ENCODE peak calls at places on chromosomes 1 and 21, in four cellular contexts. One of them, this sample, is unnamed.

GRCh38 chr1:92186081-92186480 is 31.6 kb upstream of the C1orf146 start:
- DNase-seq in heart left ventricle: no peak
- DNase-seq in activated B cell treated with CpG ODN at 0.5 μM for 24 hours: no peak
- DNase-seq in RWPE1: no peak
- DNase-seq in this sample: no peak

GRCh38 chr1:199705825-199706224 is 321.7 kb upstream of the NR5A2 start:
- DNase-seq in activated B cell treated with CpG ODN at 0.5 μM for 24 hours: no peak
- DNase-seq in heart left ventricle: no peak
- DNase-seq in RWPE1: no peak
- DNase-seq in this sample: no peak

GRCh38 chr21:42297372-42297771 is 17.8 kb downstream of the TFF3 start:
- DNase-seq in RWPE1: no peak
- DNase-seq in heart left ventricle: no peak
- DNase-seq in activated B cell treated with CpG ODN at 0.5 μM for 24 hours: no peak
- DNase-seq in this sample: no peak

GRCh38 chr1:53619811-53620619 is 118.9 kb downstream of the GLIS1 start:
- DNase-seq in heart left ventricle: no peak
- DNase-seq in activated B cell treated with CpG ODN at 0.5 μM for 24 hours: no peak
- DNase-seq in RWPE1: no peak
- DNase-seq in this sample: no peak

GRCh38 chr1:169891539-169891885 is 2.2 kb downstream of the SCYL3 start:
- DNase-seq in activated B cell treated with CpG ODN at 0.5 μM for 24 hours: no peak
- DNase-seq in heart left ventricle: no peak
- DNase-seq in RWPE1: no peak
- DNase-seq in this sample: no peak

GRCh38 chr1:170669586-170670332 is 5.8 kb downstream of the PRRX1 start:
- DNase-seq in activated B cell treated with CpG ODN at 0.5 μM for 24 hours: no peak
- DNase-seq in heart left ventricle: no peak
- DNase-seq in RWPE1: no peak
- DNase-seq in this sample: no peak

GRCh38 chr1:229841230-229841629 is 215.2 kb downstream of the URB2 start:
- DNase-seq in activated B cell treated with CpG ODN at 0.5 μM for 24 hours: no peak
- DNase-seq in RWPE1: peak; percentile 55
- DNase-seq in heart left ventricle: no peak
- DNase-seq in this sample: no peak

GRCh38 chr1:14625587-14626447 is 27.3 kb downstream of the KAZN start:
- DNase-seq in heart left ventricle: no peak
- DNase-seq in activated B cell treated with CpG ODN at 0.5 μM for 24 hours: no peak
- DNase-seq in RWPE1: no peak
- DNase-seq in this sample: no peak

GRCh38 chr1:229037806-229038405 is 233.0 kb upstream of the RAB4A start:
- DNase-seq in activated B cell treated with CpG ODN at 0.5 μM for 24 hours: no peak
- DNase-seq in heart left ventricle: no peak
- DNase-seq in RWPE1: no peak
- DNase-seq in this sample: no peak

GRCh38 chr21:33023574-33024277 is 2.0 kb upstream of the OLIG2 start:
- DNase-seq in activated B cell treated with CpG ODN at 0.5 μM for 24 hours: no peak
- DNase-seq in heart left ventricle: no peak
- DNase-seq in RWPE1: no peak
- DNase-seq in this sample: no peak

GRCh38 chr1:94755675-94756074 is 64.5 kb upstream of the SLC44A3 start:
- DNase-seq in RWPE1: no peak
- DNase-seq in heart left ventricle: peak; percentile 20
- DNase-seq in activated B cell treated with CpG ODN at 0.5 μM for 24 hours: no peak
- DNase-seq in this sample: no peak

GRCh38 chr1:65457868-65458267 is 37.4 kb downstream of the LEPR start:
- DNase-seq in heart left ventricle: no peak
- DNase-seq in RWPE1: no peak
- DNase-seq in activated B cell treated with CpG ODN at 0.5 μM for 24 hours: no peak
- DNase-seq in this sample: no peak

GRCh38 chr1:56508523-56508983 is 70.8 kb downstream of the PLPP3 start:
- DNase-seq in activated B cell treated with CpG ODN at 0.5 μM for 24 hours: no peak
- DNase-seq in RWPE1: peak; percentile 52
- DNase-seq in heart left ventricle: peak; percentile 67
- DNase-seq in this sample: no peak

GRCh38 chr1:56574794-56575193 is 4.6 kb downstream of the PLPP3 start:
- DNase-seq in activated B cell treated with CpG ODN at 0.5 μM for 24 hours: no peak
- DNase-seq in RWPE1: no peak
- DNase-seq in heart left ventricle: no peak
- DNase-seq in this sample: no peak

GRCh38 chr21:34715985-34716596 is 47.3 kb downstream of the CLIC6 start:
- DNase-seq in heart left ventricle: no peak
- DNase-seq in RWPE1: no peak
- DNase-seq in activated B cell treated with CpG ODN at 0.5 μM for 24 hours: no peak
- DNase-seq in this sample: no peak

GRCh38 chr1:28519946-28520725 is 14.3 kb downstream of the RCC1 start:
- DNase-seq in activated B cell treated with CpG ODN at 0.5 μM for 24 hours: no peak
- DNase-seq in RWPE1: no peak
- DNase-seq in heart left ventricle: no peak
- DNase-seq in this sample: no peak

GRCh38 chr1:68321084-68321685 is 88.9 kb upstream of the WLS start:
- DNase-seq in activated B cell treated with CpG ODN at 0.5 μM for 24 hours: no peak
- DNase-seq in heart left ventricle: peak; percentile 62
- DNase-seq in RWPE1: peak; percentile 67
- DNase-seq in this sample: peak; percentile 59

GRCh38 chr1:202405928-202406327 is 57.4 kb downstream of the PPP1R12B start:
- DNase-seq in heart left ventricle: no peak
- DNase-seq in activated B cell treated with CpG ODN at 0.5 μM for 24 hours: no peak
- DNase-seq in RWPE1: no peak
- DNase-seq in this sample: no peak

GRCh38 chr1:230857822-230858221 is 10.5 kb downstream of the C1orf198 start:
- DNase-seq in RWPE1: no peak
- DNase-seq in heart left ventricle: no peak
- DNase-seq in activated B cell treated with CpG ODN at 0.5 μM for 24 hours: no peak
- DNase-seq in this sample: no peak

GRCh38 chr1:210344706-210345105 is 16.0 kb downstream of the HHAT start:
- DNase-seq in heart left ventricle: no peak
- DNase-seq in RWPE1: no peak
- DNase-seq in activated B cell treated with CpG ODN at 0.5 μM for 24 hours: no peak
- DNase-seq in this sample: no peak

GRCh38 chr1:210654176-210654786 is 325.6 kb downstream of the HHAT start:
- DNase-seq in heart left ventricle: no peak
- DNase-seq in RWPE1: no peak
- DNase-seq in activated B cell treated with CpG ODN at 0.5 μM for 24 hours: no peak
- DNase-seq in this sample: no peak

GRCh38 chr1:32073387-32074229 is 869 bp downstream of the TMEM39B start:
- DNase-seq in RWPE1: no peak
- DNase-seq in activated B cell treated with CpG ODN at 0.5 μM for 24 hours: peak; percentile 82
- DNase-seq in heart left ventricle: no peak
- DNase-seq in this sample: no peak

GRCh38 chr1:26375081-26375480 is 2.5 kb upstream of the ZNF683 start:
- DNase-seq in heart left ventricle: no peak
- DNase-seq in activated B cell treated with CpG ODN at 0.5 μM for 24 hours: no peak
- DNase-seq in RWPE1: no peak
- DNase-seq in this sample: no peak

GRCh38 chr1:38175062-38175461 is 128.5 kb upstream of the POU3F1 start:
- DNase-seq in activated B cell treated with CpG ODN at 0.5 μM for 24 hours: no peak
- DNase-seq in heart left ventricle: no peak
- DNase-seq in RWPE1: no peak
- DNase-seq in this sample: no peak

GRCh38 chr1:199123615-199124014 is 484.8 kb downstream of the PTPRC start:
- DNase-seq in heart left ventricle: no peak
- DNase-seq in activated B cell treated with CpG ODN at 0.5 μM for 24 hours: no peak
- DNase-seq in RWPE1: no peak
- DNase-seq in this sample: no peak

GRCh38 chr1:65825736-65826135 is 33.0 kb downstream of the PDE4B start:
- DNase-seq in activated B cell treated with CpG ODN at 0.5 μM for 24 hours: no peak
- DNase-seq in heart left ventricle: no peak
- DNase-seq in RWPE1: no peak
- DNase-seq in this sample: no peak

GRCh38 chr21:40120944-40121575 is 253.8 kb downstream of the PCP4 start:
- DNase-seq in activated B cell treated with CpG ODN at 0.5 μM for 24 hours: no peak
- DNase-seq in RWPE1: no peak
- DNase-seq in heart left ventricle: no peak
- DNase-seq in this sample: no peak

GRCh38 chr1:183480971-183481431 is 8.7 kb downstream of the SMG7 start:
- DNase-seq in heart left ventricle: no peak
- DNase-seq in activated B cell treated with CpG ODN at 0.5 μM for 24 hours: no peak
- DNase-seq in RWPE1: no peak
- DNase-seq in this sample: no peak

GRCh38 chr1:223622132-223622842 is 43.2 kb downstream of the CAPN8 start:
- DNase-seq in heart left ventricle: no peak
- DNase-seq in activated B cell treated with CpG ODN at 0.5 μM for 24 hours: no peak
- DNase-seq in RWPE1: no peak
- DNase-seq in this sample: peak; percentile 16

GRCh38 chr1:97870574-97870973 is 50.3 kb downstream of the DPYD start:
- DNase-seq in RWPE1: no peak
- DNase-seq in heart left ventricle: no peak
- DNase-seq in activated B cell treated with CpG ODN at 0.5 μM for 24 hours: no peak
- DNase-seq in this sample: no peak

GRCh38 chr1:204560590-204560989 is 44.4 kb downstream of the MDM4 start:
- DNase-seq in RWPE1: no peak
- DNase-seq in heart left ventricle: no peak
- DNase-seq in activated B cell treated with CpG ODN at 0.5 μM for 24 hours: no peak
- DNase-seq in this sample: no peak

GRCh38 chr21:23574932-23575331 is 2032.3 kb downstream of the MRPL39 start:
- DNase-seq in heart left ventricle: no peak
- DNase-seq in RWPE1: no peak
- DNase-seq in activated B cell treated with CpG ODN at 0.5 μM for 24 hours: no peak
- DNase-seq in this sample: no peak

GRCh38 chr1:206768472-206769330 is 1.9 kb upstream of the IL19 start:
- DNase-seq in RWPE1: no peak
- DNase-seq in activated B cell treated with CpG ODN at 0.5 μM for 24 hours: no peak
- DNase-seq in heart left ventricle: no peak
- DNase-seq in this sample: no peak

GRCh38 chr1:222555992-222556615 is 8.2 kb upstream of the HHIPL2 start:
- DNase-seq in activated B cell treated with CpG ODN at 0.5 μM for 24 hours: no peak
- DNase-seq in RWPE1: no peak
- DNase-seq in heart left ventricle: no peak
- DNase-seq in this sample: no peak

GRCh38 chr21:38234395-38235142 is 22.2 kb upstream of the KCNJ15 start:
- DNase-seq in RWPE1: peak; percentile 77
- DNase-seq in activated B cell treated with CpG ODN at 0.5 μM for 24 hours: no peak
- DNase-seq in heart left ventricle: no peak
- DNase-seq in this sample: no peak

GRCh38 chr1:245881767-245882391 is 625.2 kb downstream of the SMYD3 start:
- DNase-seq in activated B cell treated with CpG ODN at 0.5 μM for 24 hours: no peak
- DNase-seq in RWPE1: no peak
- DNase-seq in heart left ventricle: no peak
- DNase-seq in this sample: no peak

GRCh38 chr1:111198836-111199235 is 1.6 kb downstream of the DENND2D start:
- DNase-seq in heart left ventricle: no peak
- DNase-seq in activated B cell treated with CpG ODN at 0.5 μM for 24 hours: no peak
- DNase-seq in RWPE1: no peak
- DNase-seq in this sample: no peak

GRCh38 chr1:160607051-160608032 is 28.0 kb upstream of the CD84 start:
- DNase-seq in activated B cell treated with CpG ODN at 0.5 μM for 24 hours: no peak
- DNase-seq in heart left ventricle: peak; percentile 38
- DNase-seq in RWPE1: peak; percentile 72
- DNase-seq in this sample: peak; percentile 26

GRCh38 chr1:160608057-160608456 is 28.8 kb upstream of the CD84 start:
- DNase-seq in RWPE1: no peak
- DNase-seq in heart left ventricle: no peak
- DNase-seq in activated B cell treated with CpG ODN at 0.5 μM for 24 hours: no peak
- DNase-seq in this sample: no peak

GRCh38 chr1:160605792-160606520 is 26.7 kb upstream of the CD84 start:
- DNase-seq in RWPE1: no peak
- DNase-seq in heart left ventricle: no peak
- DNase-seq in activated B cell treated with CpG ODN at 0.5 μM for 24 hours: no peak
- DNase-seq in this sample: no peak

GRCh38 chr1:160606611-160607010 is 27.3 kb upstream of the CD84 start:
- DNase-seq in RWPE1: no peak
- DNase-seq in heart left ventricle: no peak
- DNase-seq in activated B cell treated with CpG ODN at 0.5 μM for 24 hours: no peak
- DNase-seq in this sample: no peak

DNA sequence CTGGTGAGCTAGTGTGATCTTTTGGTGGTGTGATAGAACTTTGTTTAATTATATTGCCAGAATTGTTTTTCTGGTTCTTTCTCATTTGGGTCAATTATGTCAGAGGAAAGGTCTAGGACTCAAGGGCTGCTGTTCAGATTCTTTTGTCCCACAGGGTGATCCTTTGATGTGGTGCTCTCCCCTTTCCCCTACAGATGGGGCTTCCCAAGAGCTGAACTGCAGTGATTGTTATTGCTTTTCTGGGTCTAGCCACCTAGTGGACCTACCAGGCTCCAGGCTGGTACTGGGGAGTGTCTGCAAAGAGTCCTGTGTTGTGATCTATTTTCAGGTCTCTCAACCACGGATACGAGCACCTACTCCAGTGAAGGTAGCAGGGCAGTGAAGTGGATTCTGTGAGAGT is 25.9 kb upstream of the CD84 start:
- DNase-seq in heart left ventricle: no peak
- DNase-seq in RWPE1: no peak
- DNase-seq in activated B cell treated with CpG ODN at 0.5 μM for 24 hours: no peak
- DNase-seq in this sample: no peak
- TF ChIP-seq CTCF in heart left ventricle: no peak
- TF ChIP-seq CTCF in RWPE1: no peak
- TF ChIP-seq CTCF in activated B cell treated with CpG ODN at 0.5 μM for 24 hours: no peak
- TF ChIP-seq CTCF in this sample: no peak

GRCh38 chr1:192832492-192832891 is 23.7 kb downstream of the RGS2 start:
- DNase-seq in RWPE1: no peak
- DNase-seq in activated B cell treated with CpG ODN at 0.5 μM for 24 hours: no peak
- DNase-seq in heart left ventricle: no peak
- DNase-seq in this sample: no peak
- TF ChIP-seq CTCF in RWPE1: no peak
- TF ChIP-seq CTCF in activated B cell treated with CpG ODN at 0.5 μM for 24 hours: no peak
- TF ChIP-seq CTCF in heart left ventricle: no peak
- TF ChIP-seq CTCF in this sample: no peak

DNA sequence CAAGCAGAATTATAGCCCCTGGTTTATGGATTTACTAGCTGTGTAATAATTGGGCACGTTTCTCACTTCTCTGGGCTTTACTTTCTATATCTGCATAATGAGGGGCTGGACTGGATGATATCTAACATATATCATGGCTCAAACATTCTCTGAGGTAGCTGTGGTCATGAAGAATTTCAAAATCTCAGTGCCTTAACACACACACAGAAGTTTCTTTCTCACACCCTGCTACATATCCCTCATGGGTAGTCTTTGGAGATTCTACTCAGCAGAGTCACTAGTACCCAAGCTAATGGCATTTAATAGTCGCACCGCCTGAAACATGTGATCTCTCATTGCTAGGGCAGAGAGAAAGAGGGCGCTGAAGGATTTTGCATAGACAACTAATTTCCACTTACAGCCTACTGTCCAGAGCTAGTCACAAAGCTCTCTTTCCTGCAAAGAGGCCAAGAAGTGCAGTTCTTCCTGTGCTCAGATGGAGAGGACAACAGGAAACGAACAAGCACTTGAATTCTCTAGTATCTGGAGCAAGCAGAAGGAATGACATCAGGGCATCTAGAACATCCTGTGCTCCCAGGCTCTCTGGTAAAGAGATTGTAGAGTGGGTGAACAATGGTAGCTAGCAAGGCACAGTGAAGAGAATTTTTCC is 183.5 kb upstream of the PTBP2 start:
- DNase-seq in activated B cell treated with CpG ODN at 0.5 μM for 24 hours: no peak
- DNase-seq in RWPE1: no peak
- DNase-seq in heart left ventricle: peak; percentile 24
- DNase-seq in this sample: no peak
- TF ChIP-seq CTCF in activated B cell treated with CpG ODN at 0.5 μM for 24 hours: no peak
- TF ChIP-seq CTCF in RWPE1: no peak
- TF ChIP-seq CTCF in heart left ventricle: peak; percentile 33
- TF ChIP-seq CTCF in this sample: no peak

GRCh38 chr1:41021526-41022308 is at the start of gene SLFNL1:
- DNase-seq in activated B cell treated with CpG ODN at 0.5 μM for 24 hours: no peak
- DNase-seq in RWPE1: no peak
- DNase-seq in heart left ventricle: peak; percentile 44
- DNase-seq in this sample: no peak
- TF ChIP-seq CTCF in activated B cell treated with CpG ODN at 0.5 μM for 24 hours: no peak
- TF ChIP-seq CTCF in RWPE1: no peak
- TF ChIP-seq CTCF in heart left ventricle: no peak
- TF ChIP-seq CTCF in this sample: no peak

This sample was measured in progenitor cell of endocrine pancreas.